ENCODE peak calls at places on chromosomes 16 and 17, in seven cellular contexts. E is skeletal muscle cell; K is hippocampal formation; A is A549; Y is HCT116; O is activated T-helper 1 cell treated with anti-CD3 and anti-CD28 coated beads, Interleukin-12 subunit alpha, Interleukin-12 subunit beta, Interleukin-2, Interleukin-4 antibody, amounts not matched to agents 30 ng/mL and 10 ng/mL and 1 ng/mL, durations not matched to agents 14 hours and 24 hours and 36 hours; V is H54. Z is an unnamed sample.

GRCh38 chr16:85395913-85396878 is 216.9 kb upstream of the GSE1 start:
- DNase-seq in A (no peak), E (peak), K (no peak), V (no peak), Y (no peak), O (no peak), Z (peak)

GRCh38 chr17:52673791-52674190 is 515.3 kb upstream of the CA10 start:
- DNase-seq in K (no peak), E (no peak), Y (no peak), O (no peak), V (no peak), A (no peak), Z (no peak)

GRCh38 chr17:3985800-3986199 is 21.6 kb upstream of the ATP2A3 start:
- DNase-seq in E (no peak), K (no peak), V (no peak), A (no peak), O (no peak), Y (no peak), Z (no peak)

GRCh38 chr17:7839890-7840260 is 5.9 kb downstream of the KDM6B start:
- DNase-seq in O (no peak), E (no peak), K (peak), A (peak), Y (no peak), V (no peak), Z (peak)

GRCh38 chr16:1914759-1915387 is 3.3 kb downstream of the HS3ST6 start:
- DNase-seq in O (no peak), A (no peak), V (no peak), E (no peak), Y (no peak), K (no peak), Z (no peak)

GRCh38 chr17:81491193-81491592 is 21.4 kb downstream of the ACTG1 start:
- DNase-seq in Y (no peak), A (peak), V (no peak), K (no peak), O (no peak), E (no peak), Z (no peak)

GRCh38 chr17:39782481-39782880 is 44.7 kb downstream of the GRB7 start:
- DNase-seq in Y (no peak), E (no peak), O (no peak), V (no peak), A (no peak), K (no peak), Z (peak)

GRCh38 chr17:31392856-31393748 is 1.6 kb downstream of the RAB11FIP4 start:
- DNase-seq in Y (no peak), K (no peak), O (no peak), V (no peak), E (no peak), A (no peak), Z (no peak)

GRCh38 chr17:46892192-46892703 is 30.7 kb upstream of the GOSR2 start:
- DNase-seq in A (no peak), Y (no peak), E (no peak), K (no peak), O (no peak), V (no peak), Z (no peak)

GRCh38 chr16:24275413-24275812 is 19.3 kb downstream of the CACNG3 start:
- DNase-seq in Y (no peak), V (no peak), E (no peak), K (no peak), A (no peak), O (no peak), Z (no peak)

GRCh38 chr17:44655983-44656700 is at the start of gene MEIOC:
- DNase-seq in K (no peak), Y (no peak), E (no peak), O (no peak), A (peak), V (no peak), Z (peak)

GRCh38 chr17:27609606-27610303 is 21.2 kb upstream of the LGALS9 start:
- DNase-seq in K (peak), Y (no peak), A (peak), O (no peak), V (peak), E (no peak), Z (no peak)

GRCh38 chr16:3171855-3172593 is 16.0 kb upstream of the OR1F1 start:
- DNase-seq in E (no peak), V (no peak), K (no peak), O (no peak), A (peak), Y (no peak), Z (no peak)

GRCh38 chr17:53316988-53317387 is 505.7 kb upstream of the KIF2B start:
- DNase-seq in O (no peak), A (no peak), V (no peak), E (no peak), Y (no peak), K (no peak), Z (no peak)

GRCh38 chr17:40541873-40542561 is 23.3 kb downstream of the CCR7 start:
- DNase-seq in O (no peak), A (no peak), E (no peak), Y (no peak), K (no peak), V (no peak), Z (no peak)

GRCh38 chr16:71927383-71927782 is 32.1 kb downstream of the IST1 start:
- DNase-seq in V (peak), A (peak), E (peak), Y (peak), O (no peak), K (no peak), Z (peak)

GRCh38 chr16:78122774-78123315 is 23.4 kb downstream of the WWOX start:
- DNase-seq in A (peak), E (no peak), O (no peak), Y (peak), V (peak), K (peak), Z (peak)

GRCh38 chr17:68910256-68910705 is 44.9 kb downstream of the ABCA8 start:
- DNase-seq in E (no peak), Y (no peak), V (no peak), A (no peak), O (no peak), K (peak), Z (peak)

GRCh38 chr17:36657390-36657762 is 56.0 kb downstream of the MRM1 start:
- DNase-seq in E (no peak), Y (no peak), K (no peak), O (no peak), V (no peak), A (no peak), Z (no peak)

GRCh38 chr17:81003711-81004335 is 12.2 kb downstream of the CHMP6 start:
- DNase-seq in Y (no peak), O (no peak), E (no peak), V (no peak), K (no peak), A (no peak), Z (no peak)

GRCh38 chr17:28494445-28495188 is 11.5 kb upstream of the FOXN1 start:
- DNase-seq in Y (peak), O (peak), V (peak), K (peak), A (peak), E (peak), Z (peak)

GRCh38 chr17:70217571-70217970 is 48.2 kb downstream of the KCNJ2 start:
- DNase-seq in E (no peak), O (no peak), Y (no peak), V (no peak), K (no peak), A (no peak), Z (no peak)

GRCh38 chr16:67914758-67915622 is 16.7 kb downstream of the CTRL start:
- DNase-seq in V (no peak), K (no peak), O (no peak), Y (no peak), A (no peak), E (no peak), Z (no peak)

GRCh38 chr16:53372942-53373871 is 61.1 kb upstream of the RBL2 start:
- DNase-seq in V (no peak), E (no peak), A (peak), O (peak), K (no peak), Y (peak), Z (no peak)

GRCh38 chr16:51666821-51667220 is 515.8 kb upstream of the SALL1 start:
- DNase-seq in A (no peak), V (no peak), K (no peak), E (no peak), O (no peak), Y (no peak), Z (no peak)

GRCh38 chr17:18118633-18118975 is 10.0 kb downstream of the MYO15A start:
- DNase-seq in E (no peak), O (no peak), Y (no peak), V (no peak), A (no peak), K (no peak), Z (no peak)

GRCh38 chr17:72616457-72616856 is 476.0 kb downstream of the SLC39A11 start:
- DNase-seq in V (no peak), E (no peak), O (no peak), K (no peak), A (no peak), Y (no peak), Z (no peak)

GRCh38 chr17:40598928-40599627 is 33.8 kb upstream of the CCR7 start:
- DNase-seq in Y (no peak), K (no peak), O (peak), V (no peak), E (peak), A (no peak), Z (no peak)

GRCh38 chr17:67227488-67227887 is 17.5 kb downstream of the HELZ start:
- DNase-seq in A (no peak), O (no peak), V (no peak), K (no peak), Y (no peak), E (no peak), Z (peak)

GRCh38 chr17:40432864-40433528 is 10.3 kb upstream of the IGFBP4 start:
- DNase-seq in A (no peak), K (no peak), O (no peak), V (no peak), Y (no peak), E (no peak), Z (peak)

GRCh38 chr16:23182675-23183485 is at the start of gene SCNN1G:
- DNase-seq in O (peak), Y (no peak), E (no peak), V (no peak), K (no peak), A (no peak), Z (no peak)

GRCh38 chr17:33987162-33987561 is 267.9 kb upstream of the CCL2 start:
- DNase-seq in A (no peak), K (no peak), E (no peak), V (no peak), Y (no peak), O (no peak), Z (no peak)

GRCh38 chr16:81493755-81494433 is 49.3 kb downstream of the CMIP start:
- DNase-seq in Y (peak), K (no peak), V (peak), A (peak), O (no peak), E (peak), Z (peak)